ENCODE peak calls at places on chromosomes 16 and 17, in five cellular contexts. One of them, this sample, is unnamed.
A peak's percentile ranks its signal among the peaks of the same experiment; 100 is the strongest.

GRCh38 chr17:76018801-76019200 is 8.3 kb downstream of the EVPL start:
- DNase-seq in neuronal stem cell: no peak
- DNase-seq in CD8-positive, alpha-beta memory T cell: no peak
- DNase-seq in cardiac muscle cell: no peak
- DNase-seq in colonic mucosa: no peak
- DNase-seq in this sample: no peak

GRCh38 chr17:41659813-41660212 is 28.9 kb upstream of the EIF1 start:
- DNase-seq in neuronal stem cell: no peak
- DNase-seq in cardiac muscle cell: no peak
- DNase-seq in colonic mucosa: no peak
- DNase-seq in CD8-positive, alpha-beta memory T cell: no peak
- DNase-seq in this sample: no peak

GRCh38 chr17:49633250-49633649 is 44.6 kb downstream of the SPOP start:
- DNase-seq in CD8-positive, alpha-beta memory T cell: no peak
- DNase-seq in colonic mucosa: no peak
- DNase-seq in cardiac muscle cell: no peak
- DNase-seq in neuronal stem cell: no peak
- DNase-seq in this sample: no peak

GRCh38 chr17:78539771-78540170 is 37.4 kb downstream of the DNAH17 start:
- DNase-seq in colonic mucosa: no peak
- DNase-seq in neuronal stem cell: no peak
- DNase-seq in cardiac muscle cell: no peak
- DNase-seq in CD8-positive, alpha-beta memory T cell: no peak
- DNase-seq in this sample: peak; percentile 32

GRCh38 chr17:28330671-28331070 is 4.6 kb downstream of the IFT20 start:
- DNase-seq in cardiac muscle cell: no peak
- DNase-seq in neuronal stem cell: no peak
- DNase-seq in CD8-positive, alpha-beta memory T cell: no peak
- DNase-seq in colonic mucosa: no peak
- DNase-seq in this sample: no peak

GRCh38 chr17:21370430-21370829 is 5.7 kb upstream of the KCNJ12 start:
- DNase-seq in CD8-positive, alpha-beta memory T cell: no peak
- DNase-seq in neuronal stem cell: peak; percentile 69
- DNase-seq in colonic mucosa: no peak
- DNase-seq in cardiac muscle cell: no peak
- DNase-seq in this sample: no peak

GRCh38 chr17:44121997-44122824 is 1.2 kb downstream of the HDAC5 start:
- DNase-seq in CD8-positive, alpha-beta memory T cell: no peak
- DNase-seq in cardiac muscle cell: no peak
- DNase-seq in colonic mucosa: no peak
- DNase-seq in neuronal stem cell: no peak
- DNase-seq in this sample: no peak

GRCh38 chr16:70735141-70735979 is 49.5 kb upstream of the MTSS2 start:
- DNase-seq in colonic mucosa: no peak
- DNase-seq in neuronal stem cell: no peak
- DNase-seq in CD8-positive, alpha-beta memory T cell: peak; percentile 18
- DNase-seq in cardiac muscle cell: peak; percentile 67
- DNase-seq in this sample: no peak

GRCh38 chr16:57178793-57179212 is 7.0 kb downstream of the PSME3IP1 start:
- DNase-seq in cardiac muscle cell: no peak
- DNase-seq in CD8-positive, alpha-beta memory T cell: no peak
- DNase-seq in colonic mucosa: no peak
- DNase-seq in neuronal stem cell: no peak
- DNase-seq in this sample: no peak

GRCh38 chr17:64984776-64985521 is 65.7 kb upstream of the LRRC37A3 start:
- DNase-seq in cardiac muscle cell: peak; percentile 45
- DNase-seq in colonic mucosa: no peak
- DNase-seq in neuronal stem cell: no peak
- DNase-seq in CD8-positive, alpha-beta memory T cell: peak; percentile 64
- DNase-seq in this sample: no peak

GRCh38 chr16:67663151-67663876 is 2.6 kb downstream of the PARD6A start:
- DNase-seq in cardiac muscle cell: peak; percentile 25
- DNase-seq in CD8-positive, alpha-beta memory T cell: no peak
- DNase-seq in colonic mucosa: no peak
- DNase-seq in neuronal stem cell: no peak
- DNase-seq in this sample: no peak

GRCh38 chr16:47247691-47248090 is 103.9 kb upstream of the NETO2 start:
- DNase-seq in neuronal stem cell: no peak
- DNase-seq in CD8-positive, alpha-beta memory T cell: no peak
- DNase-seq in cardiac muscle cell: no peak
- DNase-seq in colonic mucosa: no peak
- DNase-seq in this sample: no peak

GRCh38 chr17:76371656-76372628 is 12.5 kb upstream of the SPHK1 start:
- DNase-seq in neuronal stem cell: no peak
- DNase-seq in CD8-positive, alpha-beta memory T cell: no peak
- DNase-seq in cardiac muscle cell: peak; percentile 89
- DNase-seq in colonic mucosa: no peak
- DNase-seq in this sample: no peak

GRCh38 chr17:82718986-82719685 is 2.6 kb downstream of the FN3KRP start:
- DNase-seq in neuronal stem cell: no peak
- DNase-seq in colonic mucosa: no peak
- DNase-seq in CD8-positive, alpha-beta memory T cell: no peak
- DNase-seq in cardiac muscle cell: no peak
- DNase-seq in this sample: no peak

GRCh38 chr17:64236827-64237403 is 26.1 kb downstream of the TEX2 start:
- DNase-seq in cardiac muscle cell: no peak
- DNase-seq in CD8-positive, alpha-beta memory T cell: no peak
- DNase-seq in colonic mucosa: no peak
- DNase-seq in neuronal stem cell: no peak
- DNase-seq in this sample: no peak

GRCh38 chr16:4239682-4240175 is 2.2 kb downstream of the SRL start:
- DNase-seq in colonic mucosa: no peak
- DNase-seq in neuronal stem cell: no peak
- DNase-seq in cardiac muscle cell: no peak
- DNase-seq in CD8-positive, alpha-beta memory T cell: no peak
- DNase-seq in this sample: no peak

GRCh38 chr16:68764866-68765265 is 27.8 kb downstream of the CDH1 start:
- DNase-seq in colonic mucosa: no peak
- DNase-seq in cardiac muscle cell: no peak
- DNase-seq in neuronal stem cell: no peak
- DNase-seq in CD8-positive, alpha-beta memory T cell: no peak
- DNase-seq in this sample: no peak

GRCh38 chr16:85431431-85432124 is 181.5 kb upstream of the GSE1 start:
- DNase-seq in CD8-positive, alpha-beta memory T cell: no peak
- DNase-seq in colonic mucosa: peak; percentile 14
- DNase-seq in cardiac muscle cell: no peak
- DNase-seq in neuronal stem cell: no peak
- DNase-seq in this sample: peak; percentile 46

GRCh38 chr17:45735488-45735887 is 48.6 kb upstream of the CRHR1 start:
- DNase-seq in neuronal stem cell: no peak
- DNase-seq in CD8-positive, alpha-beta memory T cell: no peak
- DNase-seq in cardiac muscle cell: no peak
- DNase-seq in colonic mucosa: no peak
- DNase-seq in this sample: no peak

GRCh38 chr16:29192329-29193247 is 207.7 kb downstream of the LAT start:
- DNase-seq in cardiac muscle cell: no peak
- DNase-seq in neuronal stem cell: no peak
- DNase-seq in colonic mucosa: no peak
- DNase-seq in CD8-positive, alpha-beta memory T cell: no peak
- DNase-seq in this sample: no peak

GRCh38 chr17:78908426-78908825 is 5.4 kb upstream of the CEP295NL start:
- DNase-seq in CD8-positive, alpha-beta memory T cell: no peak
- DNase-seq in cardiac muscle cell: no peak
- DNase-seq in neuronal stem cell: no peak
- DNase-seq in colonic mucosa: no peak
- DNase-seq in this sample: no peak

GRCh38 chr17:40647549-40648325 is at the start of gene SMARCE1:
- DNase-seq in neuronal stem cell: peak; percentile 80
- DNase-seq in CD8-positive, alpha-beta memory T cell: peak; percentile 77
- DNase-seq in cardiac muscle cell: peak; percentile 86
- DNase-seq in colonic mucosa: peak; percentile 76
- DNase-seq in this sample: peak; percentile 90

GRCh38 chr16:89115216-89115949 is 21.7 kb downstream of the ACSF3 start:
- DNase-seq in colonic mucosa: peak; percentile 67
- DNase-seq in CD8-positive, alpha-beta memory T cell: peak; percentile 96
- DNase-seq in cardiac muscle cell: peak; percentile 32
- DNase-seq in neuronal stem cell: no peak
- DNase-seq in this sample: peak; percentile 93
- H3K27ac ChIP-seq in colonic mucosa: peak overlapping the region; percentile 32
- H3K27ac ChIP-seq in CD8-positive, alpha-beta memory T cell: peak overlapping the region; percentile 64
- H3K27ac ChIP-seq in cardiac muscle cell: no peak overlapping the region
- H3K27ac ChIP-seq in neuronal stem cell: no peak overlapping the region
- H3K27ac ChIP-seq in this sample: no peak overlapping the region

GRCh38 chr17:81685108-81685507 is 1.3 kb downstream of the HGS start:
- DNase-seq in colonic mucosa: no peak
- DNase-seq in cardiac muscle cell: peak; percentile 29
- DNase-seq in CD8-positive, alpha-beta memory T cell: no peak
- DNase-seq in neuronal stem cell: no peak
- DNase-seq in this sample: no peak
- H3K27ac ChIP-seq in colonic mucosa: no peak overlapping the region
- H3K27ac ChIP-seq in cardiac muscle cell: no peak overlapping the region
- H3K27ac ChIP-seq in CD8-positive, alpha-beta memory T cell: peak overlapping the region; percentile 79
- H3K27ac ChIP-seq in neuronal stem cell: no peak overlapping the region
- H3K27ac ChIP-seq in this sample: no peak overlapping the region

GRCh38 chr17:8359769-8360168 is 16.7 kb downstream of the KRABD2 start:
- DNase-seq in neuronal stem cell: no peak
- DNase-seq in CD8-positive, alpha-beta memory T cell: no peak
- DNase-seq in colonic mucosa: no peak
- DNase-seq in cardiac muscle cell: peak; percentile 88
- DNase-seq in this sample: no peak

GRCh38 chr17:8362651-8363332 is 13.7 kb downstream of the KRABD2 start:
- DNase-seq in cardiac muscle cell: no peak
- DNase-seq in CD8-positive, alpha-beta memory T cell: no peak
- DNase-seq in neuronal stem cell: no peak
- DNase-seq in colonic mucosa: no peak
- DNase-seq in this sample: no peak

GRCh38 chr17:8357910-8358309 is 18.3 kb downstream of the ODF4 start:
- DNase-seq in CD8-positive, alpha-beta memory T cell: no peak
- DNase-seq in colonic mucosa: no peak
- DNase-seq in cardiac muscle cell: no peak
- DNase-seq in neuronal stem cell: no peak
- DNase-seq in this sample: no peak

GRCh38 chr17:8360260-8360659 is 16.2 kb downstream of the KRABD2 start:
- DNase-seq in colonic mucosa: no peak
- DNase-seq in neuronal stem cell: no peak
- DNase-seq in cardiac muscle cell: no peak
- DNase-seq in CD8-positive, alpha-beta memory T cell: no peak
- DNase-seq in this sample: no peak

GRCh38 chr17:8360751-8361150 is 15.8 kb downstream of the KRABD2 start:
- DNase-seq in neuronal stem cell: no peak
- DNase-seq in CD8-positive, alpha-beta memory T cell: no peak
- DNase-seq in colonic mucosa: no peak
- DNase-seq in cardiac muscle cell: no peak
- DNase-seq in this sample: no peak
- H3K27ac ChIP-seq in neuronal stem cell: no peak overlapping the region
- H3K27ac ChIP-seq in CD8-positive, alpha-beta memory T cell: no peak overlapping the region
- H3K27ac ChIP-seq in colonic mucosa: no peak overlapping the region
- H3K27ac ChIP-seq in cardiac muscle cell: no peak overlapping the region
- H3K27ac ChIP-seq in this sample: no peak overlapping the region

GRCh38 chr17:2400877-2401425 is at the start of gene MNT:
- DNase-seq in cardiac muscle cell: peak; percentile 98
- DNase-seq in CD8-positive, alpha-beta memory T cell: peak; percentile 96
- DNase-seq in colonic mucosa: peak; percentile 94
- DNase-seq in neuronal stem cell: peak; percentile 94
- DNase-seq in this sample: peak; percentile 97

GRCh38 chr17:2402517-2402916 is 1.7 kb upstream of the MNT start:
- DNase-seq in CD8-positive, alpha-beta memory T cell: no peak
- DNase-seq in cardiac muscle cell: no peak
- DNase-seq in colonic mucosa: no peak
- DNase-seq in neuronal stem cell: no peak
- DNase-seq in this sample: peak; percentile 59

GRCh38 chr17:2401426-2402221 is 764 bp upstream of the MNT start:
- DNase-seq in cardiac muscle cell: peak; percentile 100
- DNase-seq in CD8-positive, alpha-beta memory T cell: peak; percentile 100
- DNase-seq in neuronal stem cell: peak; percentile 99
- DNase-seq in colonic mucosa: peak; percentile 100
- DNase-seq in this sample: peak; percentile 100

GRCh38 chr17:2405247-2405926 is 4.5 kb upstream of the MNT start:
- DNase-seq in colonic mucosa: peak; percentile 26
- DNase-seq in neuronal stem cell: no peak
- DNase-seq in CD8-positive, alpha-beta memory T cell: no peak
- DNase-seq in cardiac muscle cell: peak; percentile 89
- DNase-seq in this sample: peak; percentile 50

GRCh38 chr17:2403044-2403443 is 2.2 kb upstream of the MNT start:
- DNase-seq in colonic mucosa: no peak
- DNase-seq in neuronal stem cell: no peak
- DNase-seq in CD8-positive, alpha-beta memory T cell: no peak
- DNase-seq in cardiac muscle cell: no peak
- DNase-seq in this sample: peak; percentile 9
- H3K27ac ChIP-seq in colonic mucosa: peak overlapping the region; percentile 100
- H3K27ac ChIP-seq in neuronal stem cell: no peak overlapping the region
- H3K27ac ChIP-seq in CD8-positive, alpha-beta memory T cell: no peak overlapping the region
- H3K27ac ChIP-seq in cardiac muscle cell: no peak overlapping the region
- H3K27ac ChIP-seq in this sample: no peak overlapping the region

DNA sequence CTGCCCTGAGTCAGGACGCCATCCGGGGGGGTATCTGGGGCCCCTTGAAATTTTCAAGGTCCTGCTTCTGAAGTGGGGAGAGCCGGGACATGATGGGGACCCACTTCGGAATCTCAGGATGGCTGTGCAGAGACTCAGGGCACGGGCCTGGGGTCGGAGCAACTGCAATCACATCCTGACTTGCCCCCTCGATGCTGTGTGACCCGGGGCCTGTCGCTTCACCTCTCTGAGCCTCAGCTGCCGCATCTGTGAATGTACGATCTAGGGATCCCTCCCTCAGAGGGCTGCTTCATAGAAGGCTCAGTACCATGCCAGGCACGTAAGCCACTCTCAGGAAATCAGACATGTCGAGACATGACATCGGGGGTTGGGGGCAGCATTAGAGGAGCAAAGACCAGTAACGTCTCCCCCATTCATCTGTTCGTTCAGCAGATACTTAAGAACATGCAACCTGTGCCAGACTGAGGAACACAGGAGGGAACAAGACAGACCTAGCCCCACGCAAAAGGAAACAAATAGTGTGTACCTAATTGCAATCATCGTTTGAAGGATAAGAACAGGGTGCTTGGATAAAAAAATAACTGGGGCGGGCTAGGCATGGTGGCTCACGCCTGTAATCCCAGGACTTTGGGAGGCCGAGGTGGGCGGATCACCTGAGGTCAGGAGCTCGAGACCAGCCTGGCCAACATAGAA is 229.6 kb downstream of the PARN start:
- DNase-seq in CD8-positive, alpha-beta memory T cell: no peak
- DNase-seq in neuronal stem cell: no peak
- DNase-seq in cardiac muscle cell: no peak
- DNase-seq in colonic mucosa: no peak
- DNase-seq in this sample: no peak
- H3K27ac ChIP-seq in CD8-positive, alpha-beta memory T cell: no peak overlapping the region
- H3K27ac ChIP-seq in neuronal stem cell: no peak overlapping the region
- H3K27ac ChIP-seq in cardiac muscle cell: no peak overlapping the region
- H3K27ac ChIP-seq in colonic mucosa: no peak overlapping the region
- H3K27ac ChIP-seq in this sample: no peak overlapping the region

GRCh38 chr17:2157081-2157480 is 102.2 kb downstream of the HIC1 start:
- DNase-seq in neuronal stem cell: no peak
- DNase-seq in CD8-positive, alpha-beta memory T cell: no peak
- DNase-seq in cardiac muscle cell: peak; percentile 77
- DNase-seq in colonic mucosa: no peak
- DNase-seq in this sample: no peak
- H3K27ac ChIP-seq in neuronal stem cell: no peak overlapping the region
- H3K27ac ChIP-seq in CD8-positive, alpha-beta memory T cell: no peak overlapping the region
- H3K27ac ChIP-seq in cardiac muscle cell: peak overlapping the region; percentile 66
- H3K27ac ChIP-seq in colonic mucosa: peak overlapping the region; percentile 26
- H3K27ac ChIP-seq in this sample: no peak overlapping the region